ENCODE peak calls at places on chromosomes 3 and 15, in eight cellular contexts. P is iris pigment epithelial cell, B is amniotic epithelial cell, Q is activated T-helper 1 cell treated with Interleukin-2 at 50 U/mL for 16 hours, S is NCI-H524, N is T-helper 9 cell, E is fibroblast of lung, G is amniotic stem cell. D is an unnamed sample.

GRCh38 chr3:188218571-188218970 is 64.6 kb downstream of the LPP start:
- DNase-seq in N (no peak), G (no peak), Q (no peak), B (no peak), P (no peak), E (no peak), S (no peak), D (no peak)

GRCh38 chr3:123706871-123707270 is 122.0 kb upstream of the HACD2 start:
- DNase-seq in G (no peak), Q (no peak), E (no peak), S (no peak), P (peak; percentile 57), B (peak; percentile 37), N (no peak), D (peak; percentile 27)

GRCh38 chr15:89007989-89008388 is 80.3 kb upstream of the ABHD2 start:
- DNase-seq in Q (no peak), N (no peak), G (no peak), S (no peak), P (no peak), B (no peak), E (no peak), D (no peak)

GRCh38 chr3:197352382-197352781 is 54.0 kb upstream of the DLG1 start:
- DNase-seq in N (no peak), B (peak; percentile 96), G (no peak), E (peak; percentile 63), P (peak; percentile 86), S (no peak), Q (no peak), D (peak; percentile 87)

GRCh38 chr15:62739507-62739906 is 303.0 kb upstream of the TPM1 start:
- DNase-seq in N (no peak), G (peak; percentile 52), P (peak; percentile 40), S (no peak), B (peak; percentile 86), Q (no peak), E (peak; percentile 8), D (peak; percentile 67)

GRCh38 chr15:29535952-29536351 is 266.3 kb upstream of the NSMCE3 start:
- DNase-seq in B (no peak), P (no peak), G (no peak), N (no peak), Q (no peak), S (no peak), E (no peak), D (no peak)

GRCh38 chr15:58958811-58959210 is 25.3 kb upstream of the SLTM start:
- DNase-seq in Q (no peak), G (no peak), N (no peak), B (no peak), S (no peak), E (no peak), P (no peak), D (no peak)

GRCh38 chr3:62051506-62051905 is 321.8 kb downstream of the FEZF2 start:
- DNase-seq in N (no peak), P (peak; percentile 40), B (peak; percentile 10), G (no peak), Q (no peak), E (peak; percentile 51), S (no peak), D (peak; percentile 15)

GRCh38 chr3:129034650-129035049 is 25.9 kb upstream of the GP9 start:
- DNase-seq in E (no peak), B (no peak), P (no peak), S (no peak), G (no peak), N (no peak), Q (no peak), D (peak; percentile 35)

GRCh38 chr3:177357352-177358084 is 160.2 kb upstream of the TBL1XR1 start:
- DNase-seq in S (no peak), Q (no peak), G (peak; percentile 69), B (peak; percentile 85), E (peak; percentile 79), N (no peak), P (peak; percentile 94), D (peak; percentile 94)

GRCh38 chr15:79132770-79133169 is 42.2 kb upstream of the RASGRF1 start:
- DNase-seq in S (no peak), N (no peak), E (no peak), G (no peak), P (no peak), Q (no peak), B (no peak), D (no peak)

GRCh38 chr15:62834686-62835279 is 207.8 kb upstream of the TPM1 start:
- DNase-seq in E (no peak), N (no peak), G (no peak), Q (no peak), B (no peak), P (no peak), S (no peak), D (no peak)

GRCh38 chr3:123448503-123449091 is at the start of gene ADCY5:
- DNase-seq in S (no peak), P (peak; percentile 5), G (no peak), E (no peak), Q (no peak), N (no peak), B (no peak), D (peak; percentile 30)

GRCh38 chr3:53513556-53514190 is 19.3 kb downstream of the CACNA1D start:
- DNase-seq in P (no peak), S (no peak), E (no peak), Q (no peak), B (no peak), N (no peak), G (no peak), D (no peak)

GRCh38 chr3:48989126-48989795 is 780 bp upstream of the P4HTM start:
- DNase-seq in Q (no peak), E (no peak), S (no peak), B (peak; percentile 35), P (no peak), N (no peak), G (no peak), D (no peak)

GRCh38 chr15:45448066-45448510 is 69.7 kb upstream of the GATM start:
- DNase-seq in G (no peak), E (no peak), B (no peak), P (peak; percentile 40), N (no peak), Q (no peak), S (no peak), D (peak; percentile 80)

GRCh38 chr3:141147657-141148056 is 84.0 kb upstream of the PXYLP1 start:
- DNase-seq in G (no peak), N (no peak), B (no peak), Q (no peak), E (no peak), S (no peak), P (no peak), D (peak; percentile 31)

GRCh38 chr3:34203386-34203785 is 405.0 kb downstream of the PDCD6IP start:
- DNase-seq in G (no peak), S (peak; percentile 70), E (no peak), P (no peak), Q (no peak), B (no peak), N (no peak), D (no peak)

GRCh38 chr3:164468055-164468454 is 610.2 kb downstream of the SI start:
- DNase-seq in E (no peak), B (no peak), S (no peak), G (no peak), Q (no peak), P (no peak), N (no peak), D (no peak)

GRCh38 chr15:97082835-97083234 is 752.3 kb downstream of the NR2F2 start:
- DNase-seq in B (no peak), S (no peak), P (no peak), Q (no peak), N (no peak), E (no peak), G (no peak), D (peak; percentile 41)